ENCODE peak calls at places on chromosome 2, in ten cellular contexts. L is dorsolateral prefrontal cortex, H is tibial nerve, N is suprapubic skin, E is bronchial epithelial cell, K is PC-3, D is stomach, P is endothelial cell of umbilical vein, C is brain microvascular endothelial cell, S is HL-60. T is an unnamed sample.

GRCh38 chr2:165428996-165429395 is 40.5 kb upstream of the CSRNP3 start:
- DNase-seq in D (no peak), C (no peak), K (peak), P (no peak), S (no peak), E (no peak), H (no peak), L (no peak), N (no peak), T (no peak)

GRCh38 chr2:516131-516530 is 161.1 kb downstream of the TMEM18 start:
- DNase-seq in S (no peak), N (no peak), D (no peak), P (no peak), K (no peak), H (no peak), C (no peak), E (no peak), L (no peak), T (no peak)

GRCh38 chr2:96604104-96604503 is 34.0 kb downstream of the KANSL3 start:
- DNase-seq in K (no peak), L (no peak), C (no peak), S (no peak), P (no peak), N (no peak), E (no peak), D (no peak), H (no peak), T (no peak)

GRCh38 chr2:23803965-23804542 is 122.9 kb downstream of the ATAD2B start:
- DNase-seq in P (peak), C (peak), D (peak), N (no peak), L (peak), S (peak), K (peak), E (peak), H (no peak), T (no peak)

GRCh38 chr2:215188078-215188477 is 49.7 kb upstream of the ABCA12 start:
- DNase-seq in S (no peak), K (peak), D (no peak), C (peak), H (no peak), E (peak), N (no peak), L (no peak), P (peak), T (no peak)

GRCh38 chr2:105857076-105857740 is 112.5 kb downstream of the NCK2 start:
- DNase-seq in K (no peak), S (no peak), H (no peak), N (no peak), L (peak), D (no peak), E (no peak), C (no peak), P (no peak), T (no peak)

GRCh38 chr2:237693281-237694039 is 66.1 kb downstream of the LRRFIP1 start:
- DNase-seq in H (no peak), P (peak), D (no peak), S (no peak), N (peak), C (no peak), E (peak), K (peak), L (peak), T (no peak)

GRCh38 chr2:54572636-54573531 is 116.8 kb downstream of the SPTBN1 start:
- DNase-seq in L (no peak), P (peak), S (no peak), K (peak), N (no peak), E (peak), D (no peak), H (no peak), C (peak), T (no peak)

GRCh38 chr2:109032229-109032800 is 43.3 kb upstream of the EDAR start:
- DNase-seq in D (no peak), L (no peak), K (no peak), E (no peak), N (no peak), P (no peak), H (no peak), S (no peak), C (no peak), T (no peak)

GRCh38 chr2:205579335-205579734 is 103.0 kb upstream of the NRP2 start:
- DNase-seq in D (no peak), L (no peak), N (no peak), P (no peak), C (no peak), H (no peak), S (no peak), E (no peak), K (no peak), T (no peak)
- H3K4me3 ChIP-seq in D (no peak), L (no peak), N (no peak), P (no peak), C (no peak), H (no peak), S (no peak), E (no peak), K (no peak), T (no peak)

GRCh38 chr2:53200072-53200471 is 567.5 kb upstream of the CHAC2 start:
- DNase-seq in C (no peak), N (no peak), P (no peak), E (no peak), D (no peak), K (no peak), H (no peak), L (no peak), S (no peak), T (no peak)

DNA sequence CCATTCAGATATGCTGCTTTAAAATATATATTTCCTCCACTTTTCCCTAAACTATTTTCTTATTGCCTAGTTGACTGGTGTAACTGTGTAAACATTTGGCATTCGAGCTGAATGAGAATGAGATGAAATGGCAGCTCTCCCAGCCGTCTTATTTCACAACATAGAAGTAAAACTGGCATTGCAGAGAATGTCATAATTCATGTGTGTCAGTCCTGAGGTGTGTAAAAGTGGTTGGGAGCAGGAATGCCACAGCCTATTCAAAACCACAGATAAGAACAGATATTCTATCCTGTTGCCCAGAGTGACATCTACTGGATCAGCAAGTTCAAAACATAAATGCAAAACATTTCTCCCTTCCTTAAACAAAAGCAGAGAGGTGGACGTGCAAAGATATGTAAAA is 565.5 kb upstream of the CHAC2 start:
- DNase-seq in L (no peak), P (peak), D (no peak), N (no peak), S (no peak), K (peak), H (peak), C (peak), E (peak), T (no peak)
- TF ChIP-seq CTCF in L (no peak), P (no peak), D (no peak), N (no peak), S (no peak), K (peak), H (no peak), C (peak), E (peak), T (no peak)

GRCh38 chr2:149037851-149038250 is 648 bp upstream of the LYPD6B start:
- DNase-seq in C (no peak), L (no peak), E (peak), N (no peak), H (no peak), P (no peak), S (no peak), D (peak), K (peak), T (no peak)

GRCh38 chr2:149040451-149040850 is 2.0 kb downstream of the LYPD6B start:
- DNase-seq in E (no peak), P (peak), C (no peak), K (peak), H (no peak), S (peak), N (no peak), D (no peak), L (no peak), T (no peak)

GRCh38 chr2:149036507-149037293 is 1.8 kb upstream of the LYPD6B start:
- DNase-seq in H (no peak), L (no peak), D (no peak), E (no peak), K (no peak), C (no peak), P (no peak), S (no peak), N (no peak), T (no peak)

GRCh38 chr2:149039213-149039724 is 770 bp downstream of the LYPD6B start:
- DNase-seq in C (no peak), K (no peak), E (no peak), N (no peak), L (no peak), H (no peak), S (no peak), P (no peak), D (no peak), T (no peak)

GRCh38 chr2:149038442-149039212 is at the start of gene LYPD6B:
- DNase-seq in H (no peak), K (peak), E (no peak), S (no peak), C (no peak), N (no peak), L (no peak), P (no peak), D (peak), T (no peak)
- H3K4me3 ChIP-seq in H (no peak), K (peak), E (peak), S (peak), C (peak), N (peak), L (peak), P (peak), D (peak), T (peak)

DNA sequence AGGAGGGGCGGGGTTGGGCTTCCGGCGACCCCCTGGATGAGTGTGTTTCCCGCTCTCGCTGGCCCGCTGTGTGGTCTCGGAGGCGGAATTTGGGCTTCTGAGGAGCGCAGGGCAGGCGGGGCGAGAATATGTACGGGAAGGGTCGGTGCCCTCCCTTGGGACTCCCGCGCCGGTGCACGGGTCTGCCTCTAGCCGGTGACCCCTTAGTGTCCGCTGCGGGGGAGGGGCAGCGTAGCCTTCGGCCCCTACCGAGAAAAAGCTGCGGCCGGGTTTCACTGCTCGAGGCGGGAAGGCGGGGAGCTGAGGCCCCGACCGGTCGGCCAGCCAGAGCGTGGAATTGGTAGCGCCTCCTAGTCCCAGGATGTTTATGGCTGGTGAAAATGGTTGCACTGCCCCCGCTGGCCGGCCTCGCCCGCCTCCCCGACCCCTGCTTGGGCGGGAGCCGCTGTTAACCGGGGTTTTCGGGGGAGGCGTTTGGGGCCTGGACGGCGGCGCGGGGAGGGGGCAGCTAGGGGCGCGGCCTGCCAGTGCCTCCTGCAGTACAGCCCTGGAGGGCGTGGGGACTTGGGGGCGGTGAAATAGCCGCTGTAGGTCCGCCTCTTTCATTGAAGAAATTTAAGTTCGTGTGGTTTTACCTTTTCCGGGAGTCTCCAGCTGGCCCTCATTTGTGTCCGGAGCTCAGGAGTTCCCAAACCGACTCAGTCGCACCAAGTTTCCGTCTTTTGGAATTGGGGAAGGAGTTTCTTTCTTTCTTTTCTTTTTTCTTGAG is at the start of gene UGP2:
- DNase-seq in E (peak), L (peak), S (peak), K (peak), H (peak), D (peak), C (peak), N (peak), P (peak), T (no peak)
- TF ChIP-seq CTCF in E (peak), L (peak), S (no peak), K (peak), H (no peak), D (no peak), C (peak), N (no peak), P (peak), T (no peak)

GRCh38 chr2:66446178-66446860 is 11.4 kb downstream of the MEIS1 start:
- DNase-seq in S (no peak), P (no peak), K (no peak), C (no peak), N (peak), D (no peak), E (no peak), H (no peak), L (no peak), T (peak)
- H3K4me3 ChIP-seq in S (no peak), P (peak), K (no peak), C (peak), N (peak), D (peak), E (no peak), H (peak), L (no peak), T (peak)

GRCh38 chr2:226839960-226840359 is 4.1 kb downstream of the RHBDD1 start:
- DNase-seq in K (no peak), N (no peak), P (no peak), C (no peak), L (no peak), H (no peak), D (no peak), E (no peak), S (no peak), T (no peak)
- TF ChIP-seq CTCF in K (no peak), N (no peak), P (no peak), C (no peak), L (no peak), H (no peak), D (no peak), E (no peak), S (no peak), T (no peak)

DNA sequence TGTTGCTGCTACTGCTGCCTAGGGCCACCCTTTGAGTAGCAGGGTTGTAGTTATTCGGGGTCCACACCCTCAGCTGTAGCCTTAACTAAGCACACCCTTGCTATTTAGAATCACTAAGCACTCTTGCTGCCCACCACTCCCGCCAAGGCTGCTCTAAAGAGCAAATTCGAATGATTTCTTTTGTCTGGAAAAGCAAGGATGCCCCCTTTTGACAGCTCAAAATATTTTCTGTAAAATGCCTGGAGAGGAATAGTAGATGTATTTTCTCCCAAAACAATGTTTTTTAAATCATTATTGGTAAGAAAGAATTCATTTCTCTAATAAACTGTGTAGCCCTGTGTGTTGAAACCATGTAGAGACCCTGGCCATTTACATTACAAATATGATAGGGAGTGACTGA is 80.8 kb upstream of the PAPOLG start:
- DNase-seq in K (no peak), C (no peak), D (no peak), L (no peak), H (no peak), E (no peak), N (no peak), P (no peak), S (no peak), T (no peak)
- H3K4me3 ChIP-seq in K (no peak), C (no peak), D (no peak), L (no peak), H (no peak), E (no peak), N (no peak), P (no peak), S (no peak), T (no peak)

GRCh38 chr2:26982102-26982742 is 11.8 kb downstream of the MAPRE3 start:
- DNase-seq in L (peak), K (peak), S (peak), C (peak), N (peak), P (peak), D (peak), E (peak), H (peak), T (no peak)
- TF ChIP-seq CTCF in L (no peak), K (peak), S (peak), C (peak), N (peak), P (peak), D (peak), E (peak), H (peak), T (peak)